ENCODE peak calls at places on chromosomes 7 and 10, in seven cellular contexts. X is tibial artery, H is body of pancreas, G is B cell, B is A549, O is cardiac muscle cell, S is brain microvascular endothelial cell. E is an unnamed sample.

GRCh38 chr7:74619235-74619860 is 38.2 kb upstream of the GTF2I start:
- DNase-seq in X (no peak), H (no peak), G (no peak), B (no peak), O (peak; percentile 35), S (no peak), E (no peak)

GRCh38 chr7:156152380-156152779 is 340.1 kb upstream of the SHH start:
- DNase-seq in X (no peak), H (no peak), G (no peak), B (no peak), O (no peak), S (peak; percentile 2), E (no peak)

GRCh38 chr10:31133628-31134302 is 102.1 kb upstream of the ZNF438 start:
- DNase-seq in X (peak; percentile 70), H (peak; percentile 82), G (peak; percentile 85), B (no peak), O (peak; percentile 81), S (no peak), E (peak; percentile 64)

GRCh38 chr7:3063016-3063753 is 19.5 kb upstream of the CARD11 start:
- DNase-seq in X (no peak), H (no peak), G (no peak), B (no peak), O (no peak), S (no peak), E (peak; percentile 95)

GRCh38 chr10:18271481-18271880 is 131.3 kb downstream of the CACNB2 start:
- DNase-seq in X (no peak), H (no peak), G (no peak), B (no peak), O (no peak), S (no peak), E (no peak)

GRCh38 chr10:78520737-78521430 is 487.2 kb downstream of the RPS24 start:
- DNase-seq in X (no peak), H (no peak), G (no peak), B (peak; percentile 78), O (peak; percentile 29), S (peak; percentile 12), E (peak; percentile 33)

GRCh38 chr10:121596668-121597503 is 1.4 kb downstream of the FGFR2 start:
- DNase-seq in X (peak; percentile 36), H (peak; percentile 22), G (peak; percentile 44), B (no peak), O (peak; percentile 82), S (no peak), E (no peak)

GRCh38 chr7:21962677-21963076 is 17.0 kb upstream of the CDCA7L start:
- DNase-seq in X (no peak), H (no peak), G (no peak), B (no peak), O (no peak), S (no peak), E (no peak)

GRCh38 chr7:339696-340095 is 49.7 kb downstream of the FOXL3 start:
- DNase-seq in X (no peak), H (no peak), G (no peak), B (no peak), O (no peak), S (no peak), E (no peak)

GRCh38 chr10:94038024-94038423 is 44.3 kb downstream of the PLCE1 start:
- DNase-seq in X (no peak), H (no peak), G (no peak), B (peak; percentile 67), O (peak; percentile 9), S (peak; percentile 75), E (no peak)

GRCh38 chr7:27187702-27188665 is 3.0 kb upstream of the HOXA11 start:
- DNase-seq in X (peak; percentile 20), H (peak; percentile 8), G (no peak), B (no peak), O (no peak), S (no peak), E (no peak)

GRCh38 chr7:37663693-37664092 is 19.9 kb upstream of the GPR141 start:
- DNase-seq in X (peak; percentile 28), H (no peak), G (no peak), B (no peak), O (no peak), S (no peak), E (no peak)

GRCh38 chr7:3888096-3888495 is 587.0 kb downstream of the SDK1 start:
- DNase-seq in X (peak; percentile 51), H (no peak), G (no peak), B (no peak), O (no peak), S (no peak), E (no peak)

GRCh38 chr10:63699785-63700184 is 178.6 kb downstream of the REEP3 start:
- DNase-seq in X (peak; percentile 58), H (peak; percentile 39), G (no peak), B (no peak), O (no peak), S (peak; percentile 77), E (no peak)

GRCh38 chr7:93194368-93194767 is 31.9 kb downstream of the HEPACAM2 start:
- DNase-seq in X (no peak), H (no peak), G (no peak), B (no peak), O (no peak), S (peak; percentile 4), E (no peak)

GRCh38 chr7:129191272-129191671 is 2.8 kb downstream of the SMO start:
- DNase-seq in X (no peak), H (no peak), G (no peak), B (no peak), O (no peak), S (no peak), E (no peak)

GRCh38 chr7:20647908-20648776 is 32.7 kb downstream of the ABCB5 start:
- DNase-seq in X (no peak), H (no peak), G (no peak), B (peak; percentile 44), O (peak; percentile 70), S (no peak), E (peak; percentile 16)

GRCh38 chr7:2668401-2668800 is 19.6 kb upstream of the AMZ1 start:
- DNase-seq in X (no peak), H (no peak), G (no peak), B (peak; percentile 51), O (no peak), S (no peak), E (no peak)

GRCh38 chr10:33195608-33196376 is 138.7 kb downstream of the NRP1 start:
- DNase-seq in X (no peak), H (no peak), G (no peak), B (no peak), O (no peak), S (no peak), E (no peak)

GRCh38 chr10:78210976-78211375 is 177.3 kb downstream of the RPS24 start:
- DNase-seq in X (no peak), H (no peak), G (no peak), B (no peak), O (no peak), S (no peak), E (no peak)

DNA sequence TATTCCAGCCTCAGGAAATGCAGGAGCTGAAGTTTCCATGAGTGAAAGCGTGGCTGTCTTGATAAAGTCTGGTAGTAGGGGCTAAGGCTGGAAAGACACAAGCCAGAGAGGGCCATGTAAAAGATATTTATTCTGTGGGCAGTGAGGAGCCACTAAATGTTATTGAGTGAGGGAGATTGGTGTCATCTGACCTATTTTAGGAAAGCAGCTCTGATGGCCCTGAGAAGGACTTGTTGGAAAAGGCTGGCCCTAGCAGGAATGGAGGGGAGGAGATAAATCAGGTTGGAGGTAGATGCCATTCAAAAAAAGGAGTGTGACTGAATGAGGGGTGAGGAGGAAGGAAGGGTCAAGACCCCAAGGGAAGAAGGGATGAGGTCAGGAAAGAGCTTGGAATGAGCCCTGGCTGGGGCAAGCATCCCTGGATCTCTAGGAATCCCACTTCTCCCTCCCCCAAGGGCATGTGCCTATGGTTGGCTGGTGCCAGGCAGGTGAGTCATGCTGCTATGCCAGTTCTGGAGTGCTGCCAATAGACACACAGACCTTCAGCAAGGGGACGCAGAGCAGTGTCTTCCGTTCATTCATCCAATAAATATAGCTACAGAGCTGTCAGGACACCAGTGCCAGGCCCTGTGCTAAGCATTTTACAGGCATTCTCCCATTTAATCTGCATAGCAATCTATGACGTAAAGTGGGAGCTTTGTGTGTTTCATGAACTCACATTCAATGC is 2.0 kb downstream of the ANKRD2 start:
- DNase-seq in X (no peak), H (peak; percentile 79), G (no peak), B (peak; percentile 100), O (peak; percentile 34), S (peak; percentile 22), E (no peak)
- TF ChIP-seq CTCF in X (no peak), H (no peak), G (no peak), B (no peak), O (no peak), S (no peak), E (no peak)

DNA sequence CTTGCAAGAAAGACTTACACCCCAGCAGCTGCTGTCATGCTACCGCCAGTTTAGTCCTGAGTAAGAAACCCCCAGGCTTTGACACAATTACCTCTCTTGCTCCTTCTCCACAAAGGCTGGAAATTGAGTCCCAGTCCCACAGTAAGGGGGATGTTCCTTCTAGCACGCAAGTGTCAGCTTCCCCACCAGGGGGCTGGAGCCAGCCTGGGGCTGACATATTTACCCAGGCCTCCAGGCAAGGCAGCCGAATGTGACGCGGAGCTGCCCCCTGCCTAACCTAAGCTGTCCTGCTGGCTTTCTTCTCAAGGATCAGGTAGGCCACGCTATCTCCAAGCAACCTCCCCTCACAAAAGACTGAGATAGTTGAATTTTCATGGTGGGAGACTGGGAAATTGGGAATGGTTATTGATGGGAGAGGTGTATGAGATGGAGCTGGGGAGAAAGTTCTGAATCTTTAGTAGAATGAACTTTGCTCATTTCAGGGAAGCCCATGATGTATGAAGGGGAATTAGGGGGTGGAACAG is 19.2 kb upstream of the BMPER start:
- DNase-seq in X (no peak), H (no peak), G (no peak), B (peak; percentile 43), O (peak; percentile 74), S (no peak), E (peak; percentile 12)
- TF ChIP-seq CTCF in X (peak; percentile 12), H (no peak), G (no peak), B (peak; percentile 22), O (peak; percentile 48), S (peak; percentile 75), E (no peak)

GRCh38 chr10:123301077-123301875 is 147.1 kb downstream of the BUB3 start:
- DNase-seq in X (no peak), H (peak; percentile 17), G (no peak), B (peak; percentile 59), O (no peak), S (no peak), E (no peak)
- TF ChIP-seq CTCF in X (no peak), H (no peak), G (no peak), B (no peak), O (no peak), S (peak; percentile 25), E (no peak)

DNA sequence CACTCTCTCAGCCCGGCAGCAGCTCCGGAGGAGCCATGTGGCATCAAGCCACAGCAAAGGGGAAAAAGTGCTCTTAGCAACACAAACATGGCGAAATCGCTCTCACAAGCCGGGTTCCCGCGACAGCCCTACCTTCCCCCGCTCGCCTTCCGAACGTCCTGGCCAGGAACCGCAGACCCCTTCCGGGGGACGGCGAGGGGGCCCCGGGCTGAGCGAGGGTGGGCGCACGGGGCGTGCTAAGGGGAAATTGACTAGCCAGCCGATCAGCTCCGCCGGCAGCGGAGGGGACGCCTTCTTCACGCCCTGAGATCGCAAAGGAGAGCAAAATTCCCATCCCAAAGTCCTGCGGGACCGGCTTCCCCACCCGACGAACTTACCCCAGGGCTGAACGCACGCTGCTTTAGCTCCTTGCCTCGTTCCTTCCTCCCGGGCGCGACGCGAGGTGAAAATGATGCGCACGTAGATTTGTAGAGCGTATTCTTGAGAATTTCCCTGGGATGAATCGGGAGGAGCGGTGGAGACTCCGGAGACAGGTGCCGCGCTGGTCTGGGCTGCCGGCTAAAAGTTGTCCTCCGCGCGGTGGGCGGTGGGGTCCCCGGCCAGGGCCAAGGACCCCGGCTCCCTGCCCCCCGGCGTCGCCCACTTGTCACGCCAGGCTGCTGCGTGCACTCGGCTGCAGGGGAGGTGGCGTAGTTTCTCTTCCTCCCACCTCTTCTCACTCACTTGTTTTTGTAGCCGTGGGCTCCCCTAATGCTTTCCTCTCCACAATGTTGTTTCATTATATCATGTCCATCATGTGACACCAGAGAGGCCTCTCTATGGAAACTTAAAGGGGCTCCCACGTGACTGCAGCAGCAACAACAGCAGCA is 220.1 kb upstream of the MKLN1 start:
- DNase-seq in X (peak; percentile 90), H (peak; percentile 73), G (peak; percentile 87), B (peak; percentile 80), O (peak; percentile 52), S (peak; percentile 87), E (peak; percentile 88)
- TF ChIP-seq CTCF in X (peak; percentile 17), H (no peak), G (no peak), B (no peak), O (no peak), S (no peak), E (no peak)